ENCODE peak calls at places on chromosomes 2 and 18, in eight cellular contexts. H is epithelial cell of esophagus, V is heart left ventricle, R is neuronal stem cell, J is Panc1, T is dorsolateral prefrontal cortex, W is Peyer's patch, D is OCI-LY7. S is an unnamed sample.

GRCh38 chr2:16626497-16626896 is 39.1 kb downstream of the CYRIA start:
- DNase-seq in H (peak), V (peak), R (no peak), J (no peak), T (no peak), W (no peak), D (peak), S (peak)

GRCh38 chr2:30465171-30465545 is 18.1 kb downstream of the LCLAT1 start:
- DNase-seq in H (no peak), V (no peak), R (no peak), J (no peak), T (no peak), W (no peak), D (no peak), S (no peak)

GRCh38 chr18:62606106-62606505 is 83.3 kb downstream of the ZCCHC2 start:
- DNase-seq in H (peak), V (no peak), R (no peak), J (no peak), T (no peak), W (no peak), D (no peak), S (peak)

GRCh38 chr2:187541086-187542085 is 12.8 kb downstream of the TFPI start:
- DNase-seq in H (peak), V (peak), R (no peak), J (no peak), T (no peak), W (no peak), D (no peak), S (peak)

GRCh38 chr2:15169326-15170038 is 391.7 kb downstream of the NBAS start:
- DNase-seq in H (peak), V (no peak), R (no peak), J (peak), T (no peak), W (no peak), D (no peak), S (peak)

GRCh38 chr18:26792661-26793060 is 72.8 kb downstream of the AQP4 start:
- DNase-seq in H (no peak), V (no peak), R (no peak), J (no peak), T (no peak), W (no peak), D (no peak), S (no peak)

GRCh38 chr2:240999873-241000541 is 1.6 kb downstream of the SNED1 start:
- DNase-seq in H (no peak), V (peak), R (no peak), J (no peak), T (no peak), W (peak), D (no peak), S (no peak)

GRCh38 chr2:191656389-191656788 is 21.5 kb upstream of the NABP1 start:
- DNase-seq in H (peak), V (no peak), R (no peak), J (no peak), T (no peak), W (no peak), D (no peak), S (peak)

GRCh38 chr2:113892004-113892740 is 2.3 kb downstream of the ACTR3 start:
- DNase-seq in H (no peak), V (no peak), R (no peak), J (no peak), T (no peak), W (no peak), D (no peak), S (no peak)

GRCh38 chr2:203480623-203481022 is 54.5 kb downstream of the RAPH1 start:
- DNase-seq in H (no peak), V (no peak), R (no peak), J (no peak), T (no peak), W (no peak), D (no peak), S (no peak)

GRCh38 chr2:133948610-133949290 is 305.1 kb upstream of the MGAT5 start:
- DNase-seq in H (no peak), V (peak), R (no peak), J (no peak), T (no peak), W (no peak), D (no peak), S (no peak)

GRCh38 chr2:42339191-42339912 is 21.7 kb downstream of the COX7A2L start:
- DNase-seq in H (no peak), V (no peak), R (no peak), J (no peak), T (no peak), W (no peak), D (peak), S (no peak)

GRCh38 chr2:241279413-241279812 is 36.1 kb downstream of the HDLBP start:
- DNase-seq in H (peak), V (no peak), R (no peak), J (no peak), T (no peak), W (no peak), D (no peak), S (no peak)

GRCh38 chr2:169001116-169001815 is 29.9 kb downstream of the ABCB11 start:
- DNase-seq in H (no peak), V (no peak), R (no peak), J (no peak), T (no peak), W (no peak), D (no peak), S (peak)

GRCh38 chr18:48825101-48825745 is 125.5 kb downstream of the SMAD7 start:
- DNase-seq in H (no peak), V (no peak), R (no peak), J (no peak), T (no peak), W (no peak), D (no peak), S (peak)

GRCh38 chr2:233082934-233083755 is 23.0 kb downstream of the INPP5D start:
- DNase-seq in H (no peak), V (no peak), R (no peak), J (no peak), T (no peak), W (peak), D (peak), S (no peak)
- H3K4me3 ChIP-seq in H (no peak), V (no peak), R (no peak), J (no peak), T (no peak), W (no peak), D (peak), S (no peak)

GRCh38 chr2:171482308-171482707 is 40.0 kb upstream of the CYBRD1 start:
- DNase-seq in H (no peak), V (no peak), R (no peak), J (no peak), T (no peak), W (no peak), D (no peak), S (no peak)
- H3K4me3 ChIP-seq in H (no peak), V (no peak), R (no peak), J (no peak), T (no peak), W (no peak), D (no peak), S (no peak)

GRCh38 chr2:104856973-104857261 is 3.0 kb downstream of the POU3F3 start:
- DNase-seq in H (no peak), V (no peak), R (no peak), J (no peak), T (no peak), W (no peak), D (no peak), S (no peak)

GRCh38 chr2:104859310-104860130 is 5.6 kb downstream of the POU3F3 start:
- DNase-seq in H (no peak), V (no peak), R (no peak), J (no peak), T (no peak), W (no peak), D (no peak), S (no peak)

GRCh38 chr2:104860141-104860790 is 6.4 kb downstream of the POU3F3 start:
- DNase-seq in H (no peak), V (no peak), R (no peak), J (no peak), T (no peak), W (no peak), D (no peak), S (no peak)

GRCh38 chr2:104857262-104858221 is 3.6 kb downstream of the POU3F3 start:
- DNase-seq in H (no peak), V (no peak), R (no peak), J (no peak), T (no peak), W (no peak), D (no peak), S (no peak)

GRCh38 chr2:104858325-104858978 is 4.5 kb downstream of the POU3F3 start:
- DNase-seq in H (no peak), V (no peak), R (no peak), J (no peak), T (no peak), W (no peak), D (no peak), S (no peak)
- H3K4me3 ChIP-seq in H (no peak), V (no peak), R (no peak), J (no peak), T (peak), W (no peak), D (no peak), S (no peak)

GRCh38 chr2:154699560-154699901 is 1.0 kb downstream of the KCNJ3 start:
- DNase-seq in H (no peak), V (no peak), R (no peak), J (no peak), T (no peak), W (no peak), D (no peak), S (no peak)
- H3K4me3 ChIP-seq in H (no peak), V (peak), R (no peak), J (no peak), T (peak), W (peak), D (no peak), S (no peak)

GRCh38 chr2:69724540-69725159 is 17.3 kb upstream of the ANXA4 start:
- DNase-seq in H (peak), V (peak), R (peak), J (peak), T (peak), W (peak), D (peak), S (peak)
- H3K4me3 ChIP-seq in H (no peak), V (peak), R (no peak), J (peak), T (peak), W (peak), D (peak), S (peak)

S was measured in fibroblast of mammary gland.